ENCODE peak calls at places on chromosomes 2 and 18, in four cellular contexts. One of them, this sample, is unnamed.

GRCh38 chr2:28387082-28387960 is 5.3 kb upstream of the FOSL2 start:
- DNase-seq in WTC11: no peak
- DNase-seq in K562: no peak
- DNase-seq in GM12878: no peak
- DNase-seq in this sample: no peak

GRCh38 chr2:16473575-16473974 is 192.1 kb downstream of the CYRIA start:
- DNase-seq in WTC11: no peak
- DNase-seq in K562: no peak
- DNase-seq in GM12878: no peak
- DNase-seq in this sample: no peak

GRCh38 chr2:9092383-9093282 is 89.1 kb upstream of the MBOAT2 start:
- DNase-seq in WTC11: no peak
- DNase-seq in K562: no peak
- DNase-seq in GM12878: peak; percentile 63
- DNase-seq in this sample: no peak

GRCh38 chr2:21486445-21486844 is 362.7 kb downstream of the TDRD15 start:
- DNase-seq in WTC11: no peak
- DNase-seq in K562: no peak
- DNase-seq in GM12878: no peak
- DNase-seq in this sample: no peak

GRCh38 chr18:68997845-68998244 is 200.0 kb downstream of the CCDC102B start:
- DNase-seq in WTC11: no peak
- DNase-seq in K562: no peak
- DNase-seq in GM12878: no peak
- DNase-seq in this sample: no peak

GRCh38 chr18:5513947-5514346 is 29.9 kb downstream of the EPB41L3 start:
- DNase-seq in WTC11: no peak
- DNase-seq in K562: no peak
- DNase-seq in GM12878: no peak
- DNase-seq in this sample: no peak

GRCh38 chr18:21452808-21453511 is 147.5 kb downstream of the ESCO1 start:
- DNase-seq in WTC11: no peak
- DNase-seq in K562: no peak
- DNase-seq in GM12878: no peak
- DNase-seq in this sample: no peak

GRCh38 chr18:47737956-47738355 is 192.5 kb downstream of the SMAD2 start:
- DNase-seq in WTC11: no peak
- DNase-seq in K562: no peak
- DNase-seq in GM12878: no peak
- DNase-seq in this sample: no peak

GRCh38 chr2:165469417-165469816 is at the start of gene CSRNP3:
- DNase-seq in WTC11: peak; percentile 60
- DNase-seq in K562: no peak
- DNase-seq in GM12878: no peak
- DNase-seq in this sample: peak; percentile 42

GRCh38 chr18:48208432-48208948 is 200.7 kb downstream of the ZBTB7C start:
- DNase-seq in WTC11: no peak
- DNase-seq in K562: no peak
- DNase-seq in GM12878: no peak
- DNase-seq in this sample: no peak

GRCh38 chr2:215542690-215543089 is 106.8 kb upstream of the FN1 start:
- DNase-seq in WTC11: no peak
- DNase-seq in K562: no peak
- DNase-seq in GM12878: no peak
- DNase-seq in this sample: no peak

GRCh38 chr2:62287895-62288589 is 92.1 kb downstream of the B3GNT2 start:
- DNase-seq in WTC11: no peak
- DNase-seq in K562: peak; percentile 91
- DNase-seq in GM12878: peak; percentile 94
- DNase-seq in this sample: peak; percentile 44

GRCh38 chr18:30245756-30246515 is 796.6 kb downstream of the DSC3 start:
- DNase-seq in WTC11: no peak
- DNase-seq in K562: no peak
- DNase-seq in GM12878: no peak
- DNase-seq in this sample: no peak

GRCh38 chr2:3628241-3628679 is 29.7 kb upstream of the ALLC start:
- DNase-seq in WTC11: no peak
- DNase-seq in K562: no peak
- DNase-seq in GM12878: no peak
- DNase-seq in this sample: no peak

GRCh38 chr2:204315236-204315662 is 230.0 kb upstream of the PARD3B start:
- DNase-seq in WTC11: no peak
- DNase-seq in K562: no peak
- DNase-seq in GM12878: no peak
- DNase-seq in this sample: no peak

DNA sequence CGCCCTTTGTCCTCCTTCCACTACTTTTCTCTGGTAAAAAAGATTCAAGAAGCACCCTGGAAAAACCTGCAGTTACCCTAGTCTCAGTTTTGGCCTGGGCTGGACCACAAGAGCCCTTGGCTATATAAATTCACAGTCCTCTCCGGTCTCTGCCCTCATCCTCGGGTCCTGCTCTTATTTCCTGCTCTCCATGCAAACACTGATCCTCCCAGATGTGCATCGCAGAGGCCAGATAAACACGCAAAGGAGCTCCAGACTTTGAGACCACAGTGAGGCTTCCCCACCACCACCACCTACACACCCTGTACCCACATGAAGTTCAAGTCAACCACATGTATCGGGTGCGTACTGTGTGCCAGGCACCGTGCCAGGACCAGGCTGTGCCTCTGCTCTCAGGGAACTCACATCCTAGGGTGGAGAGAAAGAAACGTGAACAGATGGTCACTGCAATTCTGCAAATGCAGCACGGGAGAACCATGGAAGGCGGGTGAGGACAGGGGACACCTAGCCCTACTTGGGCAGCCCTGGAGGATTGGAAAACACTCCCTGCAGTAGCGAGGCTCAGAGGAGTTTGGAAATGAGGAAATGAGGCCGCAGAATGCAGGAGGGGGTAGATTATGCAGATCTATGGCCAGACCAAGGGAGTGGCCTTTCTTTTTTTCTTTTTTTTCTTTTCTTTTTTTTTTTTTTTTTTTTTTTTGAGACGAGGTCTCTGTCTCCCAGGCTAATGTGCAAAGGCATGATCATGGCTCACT is 7.5 kb downstream of the CTDSP1 start:
- DNase-seq in WTC11: no peak
- DNase-seq in K562: peak; percentile 61
- DNase-seq in GM12878: peak; percentile 27
- DNase-seq in this sample: no peak
- TF ChIP-seq NR2C2 in WTC11: no peak
- TF ChIP-seq NR2C2 in K562: no peak
- TF ChIP-seq NR2C2 in GM12878: no peak
- TF ChIP-seq NR2C2 in this sample: no peak

GRCh38 chr2:120220756-120221155 is 2.4 kb downstream of the TMEM185B start:
- DNase-seq in WTC11: no peak
- DNase-seq in K562: no peak
- DNase-seq in GM12878: no peak
- DNase-seq in this sample: no peak

GRCh38 chr2:120224256-120224655 is 1.1 kb upstream of the TMEM185B start:
- DNase-seq in WTC11: no peak
- DNase-seq in K562: no peak
- DNase-seq in GM12878: no peak
- DNase-seq in this sample: no peak

GRCh38 chr2:120221616-120222015 is 1.6 kb downstream of the TMEM185B start:
- DNase-seq in WTC11: no peak
- DNase-seq in K562: no peak
- DNase-seq in GM12878: no peak
- DNase-seq in this sample: no peak

GRCh38 chr2:120223034-120223912 is at the start of gene TMEM185B:
- DNase-seq in WTC11: peak; percentile 82
- DNase-seq in K562: peak; percentile 87
- DNase-seq in GM12878: no peak
- DNase-seq in this sample: peak; percentile 59

GRCh38 chr2:120222186-120223033 is 790 bp downstream of the TMEM185B start:
- DNase-seq in WTC11: no peak
- DNase-seq in K562: no peak
- DNase-seq in GM12878: no peak
- DNase-seq in this sample: no peak
- TF ChIP-seq NR2C2 in WTC11: no peak
- TF ChIP-seq NR2C2 in K562: no peak
- TF ChIP-seq NR2C2 in GM12878: no peak
- TF ChIP-seq NR2C2 in this sample: no peak

GRCh38 chr2:64124168-64124567 is 20.1 kb downstream of the PELI1 start:
- DNase-seq in WTC11: no peak
- DNase-seq in K562: no peak
- DNase-seq in GM12878: no peak
- DNase-seq in this sample: no peak

GRCh38 chr2:64120928-64121327 is 23.3 kb downstream of the PELI1 start:
- DNase-seq in WTC11: no peak
- DNase-seq in K562: no peak
- DNase-seq in GM12878: no peak
- DNase-seq in this sample: no peak

GRCh38 chr2:64123740-64124139 is 20.5 kb downstream of the PELI1 start:
- DNase-seq in WTC11: no peak
- DNase-seq in K562: no peak
- DNase-seq in GM12878: no peak
- DNase-seq in this sample: no peak

GRCh38 chr2:64124571-64124970 is 19.6 kb downstream of the PELI1 start:
- DNase-seq in WTC11: no peak
- DNase-seq in K562: no peak
- DNase-seq in GM12878: no peak
- DNase-seq in this sample: no peak

GRCh38 chr2:64122358-64122757 is 21.9 kb downstream of the PELI1 start:
- DNase-seq in WTC11: no peak
- DNase-seq in K562: no peak
- DNase-seq in GM12878: no peak
- DNase-seq in this sample: no peak
- TF ChIP-seq NR2C2 in WTC11: no peak
- TF ChIP-seq NR2C2 in K562: no peak
- TF ChIP-seq NR2C2 in GM12878: no peak
- TF ChIP-seq NR2C2 in this sample: no peak

GRCh38 chr2:85990084-85990483 is 101.3 kb upstream of the ST3GAL5 start:
- DNase-seq in WTC11: no peak
- DNase-seq in K562: peak; percentile 29
- DNase-seq in GM12878: no peak
- DNase-seq in this sample: no peak
- TF ChIP-seq NR2C2 in WTC11: no peak
- TF ChIP-seq NR2C2 in K562: no peak
- TF ChIP-seq NR2C2 in GM12878: no peak
- TF ChIP-seq NR2C2 in this sample: no peak

GRCh38 chr2:29920130-29920577 is 1.2 kb downstream of the ALK start:
- DNase-seq in WTC11: peak; percentile 92
- DNase-seq in K562: peak; percentile 45
- DNase-seq in GM12878: no peak
- DNase-seq in this sample: no peak
- TF ChIP-seq NR2C2 in WTC11: peak; percentile 64
- TF ChIP-seq NR2C2 in K562: no peak
- TF ChIP-seq NR2C2 in GM12878: no peak
- TF ChIP-seq NR2C2 in this sample: no peak